ENCODE peak calls at places on chromosomes 12 and 14, in four cellular contexts. B is stimulated activated CD4-positive, alpha-beta T cell treated with anti-CD3 and anti-CD28 coated beads, Interleukin-15, amount 100 ng/mL, for 48 hours; R is RKO; W is heart right ventricle. X is an unnamed sample.

GRCh38 chr14:31990183-31990862 is 86.8 kb upstream of the ARHGAP5 start:
- DNase-seq in B (no peak), R (no peak), W (no peak), X (peak)

GRCh38 chr12:43151406-43152080 is 400.5 kb downstream of the ADAMTS20 start:
- DNase-seq in B (no peak), R (no peak), W (no peak), X (no peak)

GRCh38 chr14:103057372-103058208 is at the start of gene CDC42BPB:
- DNase-seq in B (peak), R (peak), W (peak), X (peak)

GRCh38 chr14:103862393-103862782 is 15.0 kb upstream of the PPP1R13B start:
- DNase-seq in B (no peak), R (no peak), W (no peak), X (no peak)

GRCh38 chr14:105364100-105364708 is 34.1 kb upstream of the TEX22 start:
- DNase-seq in B (no peak), R (no peak), W (peak), X (peak)

GRCh38 chr12:31612819-31613218 is 21.9 kb upstream of the DENND5B start:
- DNase-seq in B (no peak), R (no peak), W (no peak), X (no peak)

GRCh38 chr12:46886541-46887041 is 60.8 kb upstream of the SLC38A4 start:
- DNase-seq in B (no peak), R (no peak), W (no peak), X (no peak)

GRCh38 chr12:68175566-68176033 is 16.1 kb upstream of the IFNG start:
- DNase-seq in B (no peak), R (no peak), W (no peak), X (no peak)

GRCh38 chr14:44316647-44317432 is 190.2 kb downstream of the FSCB start:
- DNase-seq in B (peak), R (peak), W (no peak), X (peak)

GRCh38 chr14:23034498-23035302 is at the start of gene PSMB5:
- DNase-seq in B (peak), R (peak), W (peak), X (peak)

GRCh38 chr12:2229661-2230539 is 177.1 kb downstream of the CACNA1C start:
- DNase-seq in B (no peak), R (no peak), W (no peak), X (peak)

GRCh38 chr14:89368490-89369477 is 48.2 kb downstream of the FOXN3 start:
- DNase-seq in B (no peak), R (no peak), W (no peak), X (no peak)

GRCh38 chr12:49825360-49825970 is 2.7 kb downstream of the NCKAP5L start:
- DNase-seq in B (no peak), R (no peak), W (no peak), X (no peak)

GRCh38 chr14:23300687-23301223 is 1.9 kb downstream of the PPP1R3E start:
- DNase-seq in B (no peak), R (peak), W (peak), X (no peak)

GRCh38 chr12:12024958-12025682 is 45.6 kb upstream of the BCL2L14 start:
- DNase-seq in B (no peak), R (no peak), W (no peak), X (no peak)

GRCh38 chr12:79895041-79895440 is 39.9 kb downstream of the PPP1R12A start:
- DNase-seq in B (no peak), R (no peak), W (no peak), X (no peak)

GRCh38 chr12:123935956-123936355 is 36.7 kb downstream of the CCDC92 start:
- DNase-seq in B (no peak), R (no peak), W (no peak), X (no peak)

GRCh38 chr12:89016970-89017778 is 335.1 kb downstream of the DUSP6 start:
- DNase-seq in B (no peak), R (peak), W (no peak), X (peak)

GRCh38 chr14:80350707-80351106 is 139.4 kb upstream of the DIO2 start:
- DNase-seq in B (no peak), R (no peak), W (no peak), X (no peak)

GRCh38 chr14:23052671-23053070 is 4.6 kb downstream of the CDH24 start:
- DNase-seq in B (no peak), R (no peak), W (no peak), X (no peak)

GRCh38 chr12:124420972-124421674 is 126.2 kb downstream of the RFLNA start:
- DNase-seq in B (no peak), R (no peak), W (peak), X (no peak)

GRCh38 chr14:105187935-105188524 is 6.9 kb upstream of the NUDT14 start:
- DNase-seq in B (no peak), R (no peak), W (no peak), X (peak)

GRCh38 chr14:81819344-81819743 is 285.7 kb upstream of the SEL1L start:
- DNase-seq in B (no peak), R (no peak), W (no peak), X (no peak)

GRCh38 chr12:29980304-29980703 is 196.6 kb upstream of the TMTC1 start:
- DNase-seq in B (no peak), R (no peak), W (no peak), X (no peak)

GRCh38 chr12:46209914-46210834 is 58.7 kb downstream of the SLC38A1 start:
- DNase-seq in B (peak), R (no peak), W (peak), X (no peak)

X was measured in SK-MEL-5.